ENCODE peak calls at places on chromosomes 11 and 22, in seven cellular contexts. D is CD8-positive, alpha-beta T cell; A is fibroblast of lung; O is Peyer's patch; I is AG04450; Z is A549; S is HFF-Myc. G is an unnamed sample.

GRCh38 chr11:95499516-95500135 is 268.6 kb upstream of the SESN3 start:
- DNase-seq in D (no peak), A (peak), O (no peak), I (no peak), Z (peak), S (no peak), G (no peak)

GRCh38 chr22:19996694-19997384 is 19.8 kb downstream of the ARVCF start:
- DNase-seq in D (no peak), A (no peak), O (no peak), I (no peak), Z (no peak), S (no peak), G (no peak)

GRCh38 chr22:30940655-30941362 is 27.8 kb downstream of the MORC2 start:
- DNase-seq in D (no peak), A (no peak), O (no peak), I (no peak), Z (no peak), S (no peak), G (no peak)

GRCh38 chr11:114171257-114172054 is 111.9 kb downstream of the ZBTB16 start:
- DNase-seq in D (no peak), A (no peak), O (peak), I (no peak), Z (no peak), S (no peak), G (peak)

GRCh38 chr11:69378303-69379141 is 84.6 kb downstream of the MYEOV start:
- DNase-seq in D (no peak), A (no peak), O (peak), I (no peak), Z (no peak), S (no peak), G (no peak)

GRCh38 chr22:45612451-45612901 is 59.2 kb upstream of the ATXN10 start:
- DNase-seq in D (no peak), A (peak), O (peak), I (peak), Z (no peak), S (peak), G (peak)

GRCh38 chr11:11025087-11025486 is 167.2 kb upstream of the ZBED5 start:
- DNase-seq in D (no peak), A (peak), O (no peak), I (no peak), Z (peak), S (no peak), G (no peak)

GRCh38 chr11:131248588-131248987 is 121.8 kb upstream of the NTM start:
- DNase-seq in D (no peak), A (peak), O (no peak), I (no peak), Z (no peak), S (no peak), G (no peak)

GRCh38 chr22:22612516-22612915 is 31.9 kb upstream of the GGTLC2 start:
- DNase-seq in D (no peak), A (no peak), O (no peak), I (no peak), Z (no peak), S (no peak), G (no peak)

GRCh38 chr11:45517171-45517770 is 148.2 kb downstream of the CHST1 start:
- DNase-seq in D (no peak), A (no peak), O (no peak), I (no peak), Z (no peak), S (no peak), G (no peak)

GRCh38 chr11:67071420-67072284 is 15.0 kb downstream of the RHOD start:
- DNase-seq in D (peak), A (peak), O (peak), I (no peak), Z (peak), S (no peak), G (peak)

GRCh38 chr11:13284776-13285588 is 7.4 kb downstream of the BMAL1 start:
- DNase-seq in D (no peak), A (no peak), O (no peak), I (no peak), Z (no peak), S (no peak), G (no peak)

GRCh38 chr22:19750666-19751490 is 9.7 kb upstream of the TBX1 start:
- DNase-seq in D (no peak), A (peak), O (no peak), I (peak), Z (peak), S (no peak), G (no peak)

GRCh38 chr11:116740741-116741140 is 32.0 kb downstream of the BUD13 start:
- DNase-seq in D (no peak), A (no peak), O (no peak), I (no peak), Z (no peak), S (no peak), G (no peak)

GRCh38 chr22:43428005-43428485 is 16.2 kb downstream of the MPPED1 start:
- DNase-seq in D (no peak), A (no peak), O (no peak), I (no peak), Z (no peak), S (no peak), G (no peak)

GRCh38 chr22:20084547-20085413 is 4.7 kb downstream of the DGCR8 start:
- DNase-seq in D (no peak), A (peak), O (no peak), I (no peak), Z (no peak), S (no peak), G (no peak)

GRCh38 chr11:17730137-17730536 is 4.4 kb upstream of the KCNC1 start:
- DNase-seq in D (no peak), A (no peak), O (no peak), I (no peak), Z (no peak), S (no peak), G (no peak)

GRCh38 chr11:47105541-47105940 is 71.1 kb downstream of the ARFGAP2 start:
- DNase-seq in D (no peak), A (no peak), O (no peak), I (no peak), Z (no peak), S (no peak), G (no peak)

GRCh38 chr11:62921201-62921572 is at the start of gene CHRM1:
- DNase-seq in D (no peak), A (no peak), O (no peak), I (no peak), Z (no peak), S (no peak), G (no peak)

GRCh38 chr11:62922189-62922589 is 1.0 kb upstream of the CHRM1 start:
- DNase-seq in D (no peak), A (no peak), O (no peak), I (no peak), Z (no peak), S (no peak), G (no peak)

GRCh38 chr11:62923634-62924411 is 2.7 kb upstream of the CHRM1 start:
- DNase-seq in D (no peak), A (no peak), O (peak), I (no peak), Z (no peak), S (no peak), G (no peak)

GRCh38 chr11:62921573-62922188 is 518 bp upstream of the CHRM1 start:
- DNase-seq in D (no peak), A (no peak), O (no peak), I (no peak), Z (no peak), S (no peak), G (no peak)

DNA sequence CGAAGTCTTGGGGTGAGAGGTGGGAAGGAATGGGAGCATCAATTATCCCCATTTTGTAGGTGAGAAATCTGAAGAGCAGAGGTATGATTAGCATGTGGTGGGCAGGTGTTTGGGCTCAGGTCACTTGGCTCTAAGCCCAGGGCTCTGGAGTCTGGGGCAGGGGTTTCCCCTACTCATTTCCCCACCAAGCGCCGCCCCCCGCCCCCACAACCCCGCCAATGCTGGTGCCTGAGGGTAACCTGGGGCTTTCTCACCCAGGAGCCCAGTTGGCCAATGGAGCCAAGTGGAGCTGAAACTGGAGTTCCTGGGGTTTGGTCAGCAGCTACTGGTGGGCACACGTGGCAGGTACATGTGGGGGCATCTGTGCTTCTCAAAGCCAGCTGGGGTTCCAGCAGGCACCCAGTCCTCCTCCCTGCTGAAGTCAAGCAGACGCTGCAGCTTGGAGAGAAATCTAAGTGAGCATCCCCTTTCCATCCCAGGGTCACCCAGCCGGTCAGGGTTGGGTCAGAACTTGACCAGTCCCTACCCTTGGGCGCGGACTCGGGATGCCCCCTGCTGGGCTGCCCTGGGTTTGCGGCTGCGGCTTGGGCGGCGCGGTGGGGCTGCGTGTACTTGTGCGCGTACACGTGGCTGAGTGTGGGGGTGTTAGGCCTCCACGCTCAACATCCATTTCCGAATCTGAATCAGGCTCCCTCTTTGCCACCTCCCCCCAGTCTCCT is 1.6 kb upstream of the CHRM1 start:
- DNase-seq in D (no peak), A (no peak), O (no peak), I (no peak), Z (peak), S (no peak), G (no peak)
- TF ChIP-seq CTCF in D (no peak), A (peak), O (no peak), I (peak), Z (peak), S (peak), G (no peak)

GRCh38 chr11:110470716-110471115 is 41.0 kb downstream of the FDX1 start:
- DNase-seq in D (no peak), A (peak), O (no peak), I (no peak), Z (no peak), S (no peak), G (no peak)
- H3K4me3 ChIP-seq in D (no peak), A (no peak), O (no peak), I (no peak), Z (no peak), S (no peak), G (no peak)

GRCh38 chr22:17348464-17349103 is 20.7 kb upstream of the CECR2 start:
- DNase-seq in D (no peak), A (no peak), O (no peak), I (no peak), Z (no peak), S (no peak), G (no peak)

GRCh38 chr22:17350292-17350691 is 19.0 kb upstream of the CECR2 start:
- DNase-seq in D (no peak), A (peak), O (no peak), I (no peak), Z (no peak), S (no peak), G (no peak)

GRCh38 chr22:17349172-17349571 is 20.1 kb upstream of the CECR2 start:
- DNase-seq in D (no peak), A (no peak), O (no peak), I (no peak), Z (no peak), S (no peak), G (no peak)

GRCh38 chr22:17346578-17346977 is 22.7 kb upstream of the CECR2 start:
- DNase-seq in D (no peak), A (no peak), O (no peak), I (no peak), Z (no peak), S (no peak), G (no peak)

GRCh38 chr22:17347724-17348123 is 21.5 kb upstream of the CECR2 start:
- DNase-seq in D (no peak), A (no peak), O (no peak), I (no peak), Z (no peak), S (no peak), G (no peak)
- TF ChIP-seq CTCF in D (no peak), A (no peak), O (no peak), I (no peak), Z (no peak), S (no peak), G (no peak)

GRCh38 chr22:38865201-38866023 is 6.6 kb downstream of the CBX6 start:
- DNase-seq in D (no peak), A (no peak), O (no peak), I (no peak), Z (no peak), S (no peak), G (no peak)

GRCh38 chr22:38863531-38864131 is 8.4 kb downstream of the CBX6 start:
- DNase-seq in D (no peak), A (no peak), O (no peak), I (no peak), Z (no peak), S (no peak), G (no peak)

GRCh38 chr22:38866024-38866398 is 6.0 kb downstream of the CBX6 start:
- DNase-seq in D (no peak), A (no peak), O (peak), I (no peak), Z (no peak), S (no peak), G (no peak)

GRCh38 chr22:38862375-38863329 is 9.4 kb downstream of the CBX6 start:
- DNase-seq in D (no peak), A (peak), O (no peak), I (no peak), Z (no peak), S (no peak), G (no peak)

DNA sequence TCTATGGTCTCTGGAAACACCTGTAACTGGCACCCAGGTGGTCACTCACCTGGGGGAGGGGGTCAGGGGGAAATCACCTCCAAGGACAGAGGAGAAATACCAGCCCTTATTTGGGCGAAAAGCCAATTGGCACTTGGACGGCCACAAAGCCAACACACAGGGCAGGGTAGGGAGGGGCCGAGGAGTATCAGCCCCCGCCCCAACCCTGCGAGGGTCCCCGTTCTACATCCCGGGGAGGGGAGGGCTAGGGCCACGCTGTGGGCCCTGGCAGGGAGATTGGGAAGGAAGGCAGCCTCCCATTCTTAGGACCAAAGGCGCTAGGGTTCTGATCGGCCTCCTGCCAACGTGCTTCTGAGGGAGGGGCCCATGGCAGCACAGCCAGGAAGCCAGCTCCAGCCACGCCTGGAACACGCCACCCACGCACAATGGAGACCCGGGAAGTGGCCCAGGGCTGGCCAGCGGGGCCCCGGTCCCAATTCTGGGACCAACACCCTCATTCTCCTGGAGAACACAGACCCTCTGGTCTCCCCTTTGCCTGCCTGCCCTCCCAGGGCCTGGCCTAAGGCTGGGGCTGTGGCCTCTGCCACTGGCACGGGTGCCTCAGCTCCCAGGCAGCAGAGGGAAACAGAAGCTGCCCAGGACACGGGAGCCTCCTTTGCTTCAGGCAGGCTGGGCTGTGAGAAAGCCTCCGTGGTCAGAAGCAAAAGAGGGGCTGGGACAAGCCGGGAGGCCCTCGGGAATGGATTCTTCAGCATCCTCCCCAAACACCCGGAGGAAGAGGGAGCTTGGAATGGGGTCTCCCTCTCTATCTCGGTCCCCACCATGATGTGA is 7.4 kb downstream of the CBX6 start:
- DNase-seq in D (no peak), A (peak), O (no peak), I (no peak), Z (no peak), S (no peak), G (no peak)
- H3K4me3 ChIP-seq in D (no peak), A (no peak), O (no peak), I (no peak), Z (no peak), S (no peak), G (peak)

DNA sequence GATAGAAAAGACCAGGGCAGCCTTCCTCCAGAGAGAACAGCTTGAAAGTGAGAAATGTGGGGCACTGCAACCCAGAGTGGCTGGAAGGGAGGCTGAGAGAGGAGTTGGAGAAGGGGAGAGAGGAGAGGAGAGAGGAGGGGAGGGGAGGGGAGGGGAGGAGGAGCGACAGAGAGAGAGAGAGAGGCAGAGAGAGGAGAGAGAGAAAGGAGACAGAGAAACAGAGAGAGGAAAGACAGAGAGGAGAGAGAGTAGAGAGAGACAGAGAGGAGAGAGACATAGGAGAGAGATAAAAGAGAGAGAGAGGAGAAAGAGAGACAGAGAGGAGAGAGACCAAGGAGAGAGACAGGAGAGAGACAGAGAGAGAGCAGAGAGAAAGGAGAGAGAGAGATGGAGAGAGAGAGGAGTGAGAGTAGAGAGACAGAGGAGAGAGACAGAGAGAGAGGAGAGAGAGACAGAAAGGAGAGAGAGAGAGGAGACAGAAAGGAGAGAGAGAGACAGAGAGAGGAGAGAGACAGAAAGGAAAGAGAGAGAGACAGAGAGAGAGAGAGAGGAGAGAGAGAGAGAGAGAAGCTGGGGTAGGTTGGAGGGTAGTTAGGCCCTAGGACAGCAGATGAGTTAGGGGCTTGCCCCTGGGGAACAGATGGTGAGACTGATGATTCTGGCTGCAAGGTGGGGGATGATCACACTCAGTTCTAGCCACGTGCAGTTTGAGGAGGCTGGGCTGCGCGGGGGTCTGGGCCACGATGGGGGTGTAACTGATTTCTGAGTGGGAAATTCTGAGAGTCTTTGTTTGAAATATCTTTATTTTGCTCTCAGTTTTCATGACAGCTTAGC is 8.5 kb upstream of the SCYL1 start:
- DNase-seq in D (no peak), A (no peak), O (no peak), I (no peak), Z (no peak), S (no peak), G (no peak)
- TF ChIP-seq CTCF in D (no peak), A (no peak), O (no peak), I (no peak), Z (no peak), S (no peak), G (no peak)

GRCh38 chr22:28802595-28803087 is 2.3 kb upstream of the XBP1 start:
- DNase-seq in D (no peak), A (no peak), O (no peak), I (no peak), Z (no peak), S (no peak), G (no peak)
- H3K4me3 ChIP-seq in D (peak), A (no peak), O (no peak), I (no peak), Z (no peak), S (no peak), G (no peak)

DNA sequence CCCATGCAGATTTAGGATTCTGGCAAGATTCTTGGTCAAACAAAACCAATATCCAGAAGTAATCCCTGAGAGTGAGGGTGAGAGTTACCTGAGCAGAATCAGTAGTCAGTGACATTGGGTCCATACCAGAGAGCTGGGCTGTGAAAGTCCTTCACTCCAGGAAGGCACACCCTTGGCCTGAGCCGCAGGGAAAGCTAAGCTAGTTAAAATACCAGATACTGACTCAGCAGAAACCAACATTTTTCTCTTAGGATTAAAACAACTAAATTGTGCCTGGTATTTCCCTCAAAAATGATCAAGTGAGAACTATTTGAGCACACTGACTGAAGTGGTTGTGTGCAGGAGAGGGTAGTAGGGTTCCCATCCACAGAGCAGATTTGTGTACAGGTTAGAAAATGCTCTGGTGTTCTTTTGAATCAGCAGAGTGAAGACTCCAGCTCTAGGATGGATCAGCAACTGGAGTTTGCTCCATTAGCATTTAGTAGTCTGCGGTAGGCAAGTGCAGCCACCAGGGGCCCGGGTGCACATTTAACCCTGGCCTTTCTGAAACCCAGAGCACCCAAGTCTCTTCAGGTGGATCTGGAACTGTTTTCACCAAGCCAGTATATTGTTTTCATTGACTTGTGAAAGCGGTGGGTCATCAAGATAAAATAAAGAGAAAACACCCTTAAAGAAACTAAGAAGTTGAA is 100.7 kb upstream of the CLPB start:
- DNase-seq in D (no peak), A (peak), O (no peak), I (no peak), Z (peak), S (no peak), G (no peak)
- TF ChIP-seq CTCF in D (no peak), A (peak), O (no peak), I (peak), Z (no peak), S (peak), G (no peak)

G was measured in right atrium auricular region.